ENCODE peak calls at places on chromosome 16, in ten cellular contexts. One of them, this sample, is unnamed.

GRCh38 chr16:13429411-13429810 is 490.5 kb upstream of the ERCC4 start:
- DNase-seq in PC-9: no peak
- DNase-seq in G401: no peak
- DNase-seq in Caki2: no peak
- DNase-seq in cardiac fibroblast: no peak
- DNase-seq in epithelial cell of esophagus: no peak
- DNase-seq in progenitor cell of endocrine pancreas: no peak
- DNase-seq in stimulated activated CD4-positive, alpha-beta T cell treated with anti-CD3 and anti-CD28 coated beads, Interleukin-15, amount 100 ng/mL, for 24 hours: no peak
- DNase-seq in T follicular helper cell: no peak
- DNase-seq in psoas muscle: no peak
- DNase-seq in this sample: no peak

GRCh38 chr16:62225675-62226074 is 189.4 kb upstream of the CDH8 start:
- DNase-seq in PC-9: peak
- DNase-seq in G401: peak
- DNase-seq in Caki2: peak
- DNase-seq in cardiac fibroblast: peak
- DNase-seq in epithelial cell of esophagus: peak
- DNase-seq in progenitor cell of endocrine pancreas: peak
- DNase-seq in stimulated activated CD4-positive, alpha-beta T cell treated with anti-CD3 and anti-CD28 coated beads, Interleukin-15, amount 100 ng/mL, for 24 hours: peak
- DNase-seq in T follicular helper cell: no peak
- DNase-seq in psoas muscle: peak
- DNase-seq in this sample: no peak

GRCh38 chr16:27759947-27760844 is 210.3 kb downstream of the KATNIP start:
- DNase-seq in PC-9: no peak
- DNase-seq in G401: no peak
- DNase-seq in Caki2: no peak
- DNase-seq in cardiac fibroblast: no peak
- DNase-seq in epithelial cell of esophagus: no peak
- DNase-seq in progenitor cell of endocrine pancreas: no peak
- DNase-seq in stimulated activated CD4-positive, alpha-beta T cell treated with anti-CD3 and anti-CD28 coated beads, Interleukin-15, amount 100 ng/mL, for 24 hours: no peak
- DNase-seq in T follicular helper cell: no peak
- DNase-seq in psoas muscle: no peak
- DNase-seq in this sample: no peak

GRCh38 chr16:55015181-55015913 is 84.7 kb downstream of the IRX5 start:
- DNase-seq in PC-9: no peak
- DNase-seq in G401: no peak
- DNase-seq in Caki2: no peak
- DNase-seq in cardiac fibroblast: no peak
- DNase-seq in epithelial cell of esophagus: no peak
- DNase-seq in progenitor cell of endocrine pancreas: no peak
- DNase-seq in stimulated activated CD4-positive, alpha-beta T cell treated with anti-CD3 and anti-CD28 coated beads, Interleukin-15, amount 100 ng/mL, for 24 hours: no peak
- DNase-seq in T follicular helper cell: no peak
- DNase-seq in psoas muscle: no peak
- DNase-seq in this sample: no peak

GRCh38 chr16:2515180-2515803 is 1.5 kb downstream of the ATP6V0C start:
- DNase-seq in PC-9: no peak
- DNase-seq in G401: no peak
- DNase-seq in Caki2: no peak
- DNase-seq in cardiac fibroblast: no peak
- DNase-seq in epithelial cell of esophagus: no peak
- DNase-seq in progenitor cell of endocrine pancreas: no peak
- DNase-seq in stimulated activated CD4-positive, alpha-beta T cell treated with anti-CD3 and anti-CD28 coated beads, Interleukin-15, amount 100 ng/mL, for 24 hours: no peak
- DNase-seq in T follicular helper cell: no peak
- DNase-seq in psoas muscle: peak
- DNase-seq in this sample: no peak

GRCh38 chr16:57163842-57164241 is 22.0 kb downstream of the PSME3IP1 start:
- DNase-seq in PC-9: no peak
- DNase-seq in G401: no peak
- DNase-seq in Caki2: no peak
- DNase-seq in cardiac fibroblast: no peak
- DNase-seq in epithelial cell of esophagus: no peak
- DNase-seq in progenitor cell of endocrine pancreas: no peak
- DNase-seq in stimulated activated CD4-positive, alpha-beta T cell treated with anti-CD3 and anti-CD28 coated beads, Interleukin-15, amount 100 ng/mL, for 24 hours: no peak
- DNase-seq in T follicular helper cell: no peak
- DNase-seq in psoas muscle: no peak
- DNase-seq in this sample: no peak

GRCh38 chr16:30185683-30186421 is 2.5 kb downstream of the CORO1A start:
- DNase-seq in PC-9: no peak
- DNase-seq in G401: no peak
- DNase-seq in Caki2: no peak
- DNase-seq in cardiac fibroblast: no peak
- DNase-seq in epithelial cell of esophagus: no peak
- DNase-seq in progenitor cell of endocrine pancreas: no peak
- DNase-seq in stimulated activated CD4-positive, alpha-beta T cell treated with anti-CD3 and anti-CD28 coated beads, Interleukin-15, amount 100 ng/mL, for 24 hours: peak
- DNase-seq in T follicular helper cell: peak
- DNase-seq in psoas muscle: peak
- DNase-seq in this sample: peak

GRCh38 chr16:88014201-88014781 is 63.1 kb downstream of the BANP start:
- DNase-seq in PC-9: no peak
- DNase-seq in G401: no peak
- DNase-seq in Caki2: peak
- DNase-seq in cardiac fibroblast: peak
- DNase-seq in epithelial cell of esophagus: no peak
- DNase-seq in progenitor cell of endocrine pancreas: no peak
- DNase-seq in stimulated activated CD4-positive, alpha-beta T cell treated with anti-CD3 and anti-CD28 coated beads, Interleukin-15, amount 100 ng/mL, for 24 hours: no peak
- DNase-seq in T follicular helper cell: no peak
- DNase-seq in psoas muscle: no peak
- DNase-seq in this sample: peak

GRCh38 chr16:8885674-8886592 is 3.8 kb downstream of the LITAFD start:
- DNase-seq in PC-9: peak
- DNase-seq in G401: no peak
- DNase-seq in Caki2: no peak
- DNase-seq in cardiac fibroblast: peak
- DNase-seq in epithelial cell of esophagus: peak
- DNase-seq in progenitor cell of endocrine pancreas: no peak
- DNase-seq in stimulated activated CD4-positive, alpha-beta T cell treated with anti-CD3 and anti-CD28 coated beads, Interleukin-15, amount 100 ng/mL, for 24 hours: no peak
- DNase-seq in T follicular helper cell: no peak
- DNase-seq in psoas muscle: peak
- DNase-seq in this sample: no peak

GRCh38 chr16:66380421-66380820 is 13.9 kb downstream of the CDH5 start:
- DNase-seq in PC-9: no peak
- DNase-seq in G401: no peak
- DNase-seq in Caki2: no peak
- DNase-seq in cardiac fibroblast: no peak
- DNase-seq in epithelial cell of esophagus: no peak
- DNase-seq in progenitor cell of endocrine pancreas: no peak
- DNase-seq in stimulated activated CD4-positive, alpha-beta T cell treated with anti-CD3 and anti-CD28 coated beads, Interleukin-15, amount 100 ng/mL, for 24 hours: no peak
- DNase-seq in T follicular helper cell: no peak
- DNase-seq in psoas muscle: no peak
- DNase-seq in this sample: no peak

GRCh38 chr16:5509794-5510193 is 412.2 kb upstream of the EEF2KMT start:
- DNase-seq in PC-9: no peak
- DNase-seq in G401: no peak
- DNase-seq in Caki2: no peak
- DNase-seq in cardiac fibroblast: no peak
- DNase-seq in epithelial cell of esophagus: no peak
- DNase-seq in progenitor cell of endocrine pancreas: no peak
- DNase-seq in stimulated activated CD4-positive, alpha-beta T cell treated with anti-CD3 and anti-CD28 coated beads, Interleukin-15, amount 100 ng/mL, for 24 hours: no peak
- DNase-seq in T follicular helper cell: no peak
- DNase-seq in psoas muscle: no peak
- DNase-seq in this sample: no peak

GRCh38 chr16:88473666-88474534 is 20.8 kb downstream of the ZFPM1 start:
- DNase-seq in PC-9: no peak
- DNase-seq in G401: no peak
- DNase-seq in Caki2: no peak
- DNase-seq in cardiac fibroblast: peak
- DNase-seq in epithelial cell of esophagus: no peak
- DNase-seq in progenitor cell of endocrine pancreas: no peak
- DNase-seq in stimulated activated CD4-positive, alpha-beta T cell treated with anti-CD3 and anti-CD28 coated beads, Interleukin-15, amount 100 ng/mL, for 24 hours: no peak
- DNase-seq in T follicular helper cell: no peak
- DNase-seq in psoas muscle: peak
- DNase-seq in this sample: no peak

GRCh38 chr16:68475071-68475470 is 26.8 kb upstream of the SMPD3 start:
- DNase-seq in PC-9: peak
- DNase-seq in G401: no peak
- DNase-seq in Caki2: no peak
- DNase-seq in cardiac fibroblast: no peak
- DNase-seq in epithelial cell of esophagus: peak
- DNase-seq in progenitor cell of endocrine pancreas: no peak
- DNase-seq in stimulated activated CD4-positive, alpha-beta T cell treated with anti-CD3 and anti-CD28 coated beads, Interleukin-15, amount 100 ng/mL, for 24 hours: no peak
- DNase-seq in T follicular helper cell: no peak
- DNase-seq in psoas muscle: no peak
- DNase-seq in this sample: no peak

GRCh38 chr16:12191102-12191501 is 214.6 kb downstream of the SNX29 start:
- DNase-seq in PC-9: no peak
- DNase-seq in G401: no peak
- DNase-seq in Caki2: no peak
- DNase-seq in cardiac fibroblast: no peak
- DNase-seq in epithelial cell of esophagus: no peak
- DNase-seq in progenitor cell of endocrine pancreas: no peak
- DNase-seq in stimulated activated CD4-positive, alpha-beta T cell treated with anti-CD3 and anti-CD28 coated beads, Interleukin-15, amount 100 ng/mL, for 24 hours: no peak
- DNase-seq in T follicular helper cell: no peak
- DNase-seq in psoas muscle: no peak
- DNase-seq in this sample: peak

GRCh38 chr16:81861503-81861902 is 82.4 kb downstream of the PLCG2 start:
- DNase-seq in PC-9: peak
- DNase-seq in G401: no peak
- DNase-seq in Caki2: no peak
- DNase-seq in cardiac fibroblast: no peak
- DNase-seq in epithelial cell of esophagus: peak
- DNase-seq in progenitor cell of endocrine pancreas: no peak
- DNase-seq in stimulated activated CD4-positive, alpha-beta T cell treated with anti-CD3 and anti-CD28 coated beads, Interleukin-15, amount 100 ng/mL, for 24 hours: no peak
- DNase-seq in T follicular helper cell: no peak
- DNase-seq in psoas muscle: no peak
- DNase-seq in this sample: no peak

GRCh38 chr16:56625140-56625942 is at the start of gene MT1E:
- DNase-seq in PC-9: no peak
- DNase-seq in G401: peak
- DNase-seq in Caki2: no peak
- DNase-seq in cardiac fibroblast: peak
- DNase-seq in epithelial cell of esophagus: peak
- DNase-seq in progenitor cell of endocrine pancreas: no peak
- DNase-seq in stimulated activated CD4-positive, alpha-beta T cell treated with anti-CD3 and anti-CD28 coated beads, Interleukin-15, amount 100 ng/mL, for 24 hours: peak
- DNase-seq in T follicular helper cell: no peak
- DNase-seq in psoas muscle: peak
- DNase-seq in this sample: peak

GRCh38 chr16:2156025-2156848 is 655 bp downstream of the TRAF7 start:
- DNase-seq in PC-9: no peak
- DNase-seq in G401: no peak
- DNase-seq in Caki2: no peak
- DNase-seq in cardiac fibroblast: peak
- DNase-seq in epithelial cell of esophagus: peak
- DNase-seq in progenitor cell of endocrine pancreas: no peak
- DNase-seq in stimulated activated CD4-positive, alpha-beta T cell treated with anti-CD3 and anti-CD28 coated beads, Interleukin-15, amount 100 ng/mL, for 24 hours: peak
- DNase-seq in T follicular helper cell: no peak
- DNase-seq in psoas muscle: no peak
- DNase-seq in this sample: no peak

GRCh38 chr16:84284168-84284722 is 10.4 kb upstream of the WFDC1 start:
- DNase-seq in PC-9: no peak
- DNase-seq in G401: no peak
- DNase-seq in Caki2: no peak
- DNase-seq in cardiac fibroblast: peak
- DNase-seq in epithelial cell of esophagus: peak
- DNase-seq in progenitor cell of endocrine pancreas: no peak
- DNase-seq in stimulated activated CD4-positive, alpha-beta T cell treated with anti-CD3 and anti-CD28 coated beads, Interleukin-15, amount 100 ng/mL, for 24 hours: no peak
- DNase-seq in T follicular helper cell: no peak
- DNase-seq in psoas muscle: peak
- DNase-seq in this sample: peak

GRCh38 chr16:68668266-68668665 is 23.2 kb downstream of the CDH3 start:
- DNase-seq in PC-9: no peak
- DNase-seq in G401: no peak
- DNase-seq in Caki2: no peak
- DNase-seq in cardiac fibroblast: no peak
- DNase-seq in epithelial cell of esophagus: peak
- DNase-seq in progenitor cell of endocrine pancreas: no peak
- DNase-seq in stimulated activated CD4-positive, alpha-beta T cell treated with anti-CD3 and anti-CD28 coated beads, Interleukin-15, amount 100 ng/mL, for 24 hours: peak
- DNase-seq in T follicular helper cell: no peak
- DNase-seq in psoas muscle: no peak
- DNase-seq in this sample: no peak

GRCh38 chr16:48526058-48526957 is 83.7 kb downstream of the N4BP1 start:
- DNase-seq in PC-9: peak
- DNase-seq in G401: no peak
- DNase-seq in Caki2: peak
- DNase-seq in cardiac fibroblast: no peak
- DNase-seq in epithelial cell of esophagus: peak
- DNase-seq in progenitor cell of endocrine pancreas: no peak
- DNase-seq in stimulated activated CD4-positive, alpha-beta T cell treated with anti-CD3 and anti-CD28 coated beads, Interleukin-15, amount 100 ng/mL, for 24 hours: peak
- DNase-seq in T follicular helper cell: no peak
- DNase-seq in psoas muscle: no peak
- DNase-seq in this sample: peak

GRCh38 chr16:11632455-11632921 is 35.8 kb upstream of the SNN start:
- DNase-seq in PC-9: no peak
- DNase-seq in G401: no peak
- DNase-seq in Caki2: peak
- DNase-seq in cardiac fibroblast: peak
- DNase-seq in epithelial cell of esophagus: no peak
- DNase-seq in progenitor cell of endocrine pancreas: no peak
- DNase-seq in stimulated activated CD4-positive, alpha-beta T cell treated with anti-CD3 and anti-CD28 coated beads, Interleukin-15, amount 100 ng/mL, for 24 hours: no peak
- DNase-seq in T follicular helper cell: no peak
- DNase-seq in psoas muscle: no peak
- DNase-seq in this sample: peak

GRCh38 chr16:2912330-2913199 is 834 bp downstream of the FLYWCH1 start:
- DNase-seq in PC-9: peak
- DNase-seq in G401: peak
- DNase-seq in Caki2: peak
- DNase-seq in cardiac fibroblast: peak
- DNase-seq in epithelial cell of esophagus: peak
- DNase-seq in progenitor cell of endocrine pancreas: no peak
- DNase-seq in stimulated activated CD4-positive, alpha-beta T cell treated with anti-CD3 and anti-CD28 coated beads, Interleukin-15, amount 100 ng/mL, for 24 hours: peak
- DNase-seq in T follicular helper cell: no peak
- DNase-seq in psoas muscle: no peak
- DNase-seq in this sample: peak

GRCh38 chr16:80300876-80301275 is 239.9 kb upstream of the DYNLRB2 start:
- DNase-seq in PC-9: no peak
- DNase-seq in G401: no peak
- DNase-seq in Caki2: peak
- DNase-seq in cardiac fibroblast: peak
- DNase-seq in epithelial cell of esophagus: peak
- DNase-seq in progenitor cell of endocrine pancreas: no peak
- DNase-seq in stimulated activated CD4-positive, alpha-beta T cell treated with anti-CD3 and anti-CD28 coated beads, Interleukin-15, amount 100 ng/mL, for 24 hours: no peak
- DNase-seq in T follicular helper cell: no peak
- DNase-seq in psoas muscle: no peak
- DNase-seq in this sample: no peak

GRCh38 chr16:68444058-68444657 is 4.2 kb downstream of the SMPD3 start:
- DNase-seq in PC-9: peak
- DNase-seq in G401: no peak
- DNase-seq in Caki2: peak
- DNase-seq in cardiac fibroblast: peak
- DNase-seq in epithelial cell of esophagus: peak
- DNase-seq in progenitor cell of endocrine pancreas: peak
- DNase-seq in stimulated activated CD4-positive, alpha-beta T cell treated with anti-CD3 and anti-CD28 coated beads, Interleukin-15, amount 100 ng/mL, for 24 hours: no peak
- DNase-seq in T follicular helper cell: no peak
- DNase-seq in psoas muscle: no peak
- DNase-seq in this sample: no peak

GRCh38 chr16:3514621-3515020 is 13.8 kb downstream of the CLUAP1 start:
- DNase-seq in PC-9: peak
- DNase-seq in G401: no peak
- DNase-seq in Caki2: no peak
- DNase-seq in cardiac fibroblast: no peak
- DNase-seq in epithelial cell of esophagus: peak
- DNase-seq in progenitor cell of endocrine pancreas: no peak
- DNase-seq in stimulated activated CD4-positive, alpha-beta T cell treated with anti-CD3 and anti-CD28 coated beads, Interleukin-15, amount 100 ng/mL, for 24 hours: no peak
- DNase-seq in T follicular helper cell: no peak
- DNase-seq in psoas muscle: no peak
- DNase-seq in this sample: no peak

GRCh38 chr16:89581045-89581695 is 5.6 kb downstream of the CPNE7 start:
- DNase-seq in PC-9: peak
- DNase-seq in G401: no peak
- DNase-seq in Caki2: peak
- DNase-seq in cardiac fibroblast: peak
- DNase-seq in epithelial cell of esophagus: peak
- DNase-seq in progenitor cell of endocrine pancreas: no peak
- DNase-seq in stimulated activated CD4-positive, alpha-beta T cell treated with anti-CD3 and anti-CD28 coated beads, Interleukin-15, amount 100 ng/mL, for 24 hours: no peak
- DNase-seq in T follicular helper cell: no peak
- DNase-seq in psoas muscle: no peak
- DNase-seq in this sample: no peak

GRCh38 chr16:67509016-67509415 is 19.6 kb upstream of the RIPOR1 start:
- DNase-seq in PC-9: no peak
- DNase-seq in G401: no peak
- DNase-seq in Caki2: no peak
- DNase-seq in cardiac fibroblast: no peak
- DNase-seq in epithelial cell of esophagus: no peak
- DNase-seq in progenitor cell of endocrine pancreas: no peak
- DNase-seq in stimulated activated CD4-positive, alpha-beta T cell treated with anti-CD3 and anti-CD28 coated beads, Interleukin-15, amount 100 ng/mL, for 24 hours: no peak
- DNase-seq in T follicular helper cell: no peak
- DNase-seq in psoas muscle: no peak
- DNase-seq in this sample: no peak

GRCh38 chr16:22962905-22963304 is 148.9 kb downstream of the HS3ST2 start:
- DNase-seq in PC-9: no peak
- DNase-seq in G401: no peak
- DNase-seq in Caki2: no peak
- DNase-seq in cardiac fibroblast: no peak
- DNase-seq in epithelial cell of esophagus: no peak
- DNase-seq in progenitor cell of endocrine pancreas: no peak
- DNase-seq in stimulated activated CD4-positive, alpha-beta T cell treated with anti-CD3 and anti-CD28 coated beads, Interleukin-15, amount 100 ng/mL, for 24 hours: no peak
- DNase-seq in T follicular helper cell: no peak
- DNase-seq in psoas muscle: no peak
- DNase-seq in this sample: no peak

This sample was measured in sigmoid colon.